ENCODE peak calls at places on chromosomes 11 and 22, in ten cellular contexts. T is IMR-90; F is heart right ventricle; G is iPS DF 6.9; E is stomach; O is left lung; Q is CD8-positive, alpha-beta memory T cell; J is adrenal gland; W is thoracic aorta; H is left ventricle myocardium inferior. B is an unnamed sample. For H3K9me3, the result is how much of the 10 kb centered on the place peaks cover.

GRCh38 chr11:66012371-66012945 is 650 bp downstream of the CST6 start:
- DNase-seq in W (no peak), Q (no peak), H (no peak), J (no peak), G (no peak), E (no peak), F (no peak), O (no peak), T (no peak), B (no peak)

GRCh38 chr11:122180435-122180834 is 64.4 kb upstream of the BLID start:
- DNase-seq in J (no peak), T (peak), E (no peak), F (no peak), G (no peak), W (peak), H (no peak), Q (no peak), O (no peak), B (no peak)

GRCh38 chr11:34926101-34926830 is 9.8 kb downstream of the PDHX start:
- DNase-seq in J (no peak), W (no peak), T (peak), Q (no peak), G (no peak), H (no peak), O (no peak), F (no peak), E (no peak), B (no peak)

GRCh38 chr11:132716037-132716436 is 816.3 kb downstream of the OPCML start:
- DNase-seq in Q (no peak), O (no peak), G (no peak), H (no peak), T (no peak), W (no peak), E (no peak), F (no peak), J (no peak), B (no peak)

GRCh38 chr11:36455658-36456111 is 54.4 kb downstream of the TRAF6 start:
- DNase-seq in O (peak), G (no peak), F (peak), W (peak), Q (no peak), H (peak), T (peak), E (peak), J (peak), B (no peak)

GRCh38 chr11:30432716-30433115 is 109.8 kb downstream of the ARL14EP start:
- DNase-seq in J (no peak), Q (no peak), F (no peak), O (no peak), G (no peak), T (no peak), E (no peak), H (no peak), W (no peak), B (no peak)

GRCh38 chr11:31767066-31767465 is 44.1 kb downstream of the PAX6 start:
- DNase-seq in T (no peak), H (no peak), J (no peak), W (no peak), E (no peak), O (no peak), Q (no peak), G (no peak), F (no peak), B (no peak)

GRCh38 chr22:41687901-41688364 is 734 bp downstream of the SNU13 start:
- DNase-seq in W (no peak), O (peak), Q (no peak), T (peak), F (no peak), G (no peak), E (no peak), J (peak), H (no peak), B (no peak)

GRCh38 chr11:71267807-71268421 is 15.5 kb upstream of the SHANK2 start:
- DNase-seq in H (no peak), G (no peak), J (no peak), O (no peak), F (no peak), Q (no peak), T (no peak), E (peak), W (no peak), B (no peak)

GRCh38 chr22:39170825-39171622 is 18.5 kb upstream of the CBX7 start:
- DNase-seq in G (no peak), Q (peak), J (peak), T (peak), O (peak), W (no peak), H (peak), E (peak), F (peak), B (peak)

GRCh38 chr11:33689506-33689905 is 11.1 kb downstream of the C11orf91 start:
- DNase-seq in O (no peak), W (no peak), T (no peak), E (no peak), F (no peak), H (no peak), Q (no peak), G (no peak), J (no peak), B (no peak)

GRCh38 chr11:129440028-129440630 is 64.5 kb downstream of the BARX2 start:
- DNase-seq in J (no peak), O (no peak), G (no peak), T (no peak), E (no peak), Q (no peak), F (no peak), H (no peak), W (no peak), B (no peak)

GRCh38 chr11:111977141-111978027 is 40.2 kb downstream of the DIXDC1 start:
- DNase-seq in E (peak), H (peak), W (peak), O (peak), G (no peak), F (peak), Q (no peak), T (no peak), J (peak), B (no peak)

GRCh38 chr11:118746988-118747585 is 43.9 kb downstream of the DDX6 start:
- DNase-seq in G (no peak), E (no peak), O (no peak), Q (no peak), F (no peak), T (peak), H (no peak), J (no peak), W (no peak), B (no peak)

GRCh38 chr11:65180877-65181568 is 705 bp upstream of the CAPN1 start:
- DNase-seq in W (no peak), J (peak), G (peak), E (peak), F (peak), H (peak), O (peak), T (peak), Q (peak), B (peak)

GRCh38 chr11:108859510-108859909 is 194.6 kb downstream of the DDX10 start:
- DNase-seq in J (no peak), G (no peak), Q (no peak), W (no peak), T (no peak), H (no peak), O (no peak), F (no peak), E (no peak), B (no peak)

DNA sequence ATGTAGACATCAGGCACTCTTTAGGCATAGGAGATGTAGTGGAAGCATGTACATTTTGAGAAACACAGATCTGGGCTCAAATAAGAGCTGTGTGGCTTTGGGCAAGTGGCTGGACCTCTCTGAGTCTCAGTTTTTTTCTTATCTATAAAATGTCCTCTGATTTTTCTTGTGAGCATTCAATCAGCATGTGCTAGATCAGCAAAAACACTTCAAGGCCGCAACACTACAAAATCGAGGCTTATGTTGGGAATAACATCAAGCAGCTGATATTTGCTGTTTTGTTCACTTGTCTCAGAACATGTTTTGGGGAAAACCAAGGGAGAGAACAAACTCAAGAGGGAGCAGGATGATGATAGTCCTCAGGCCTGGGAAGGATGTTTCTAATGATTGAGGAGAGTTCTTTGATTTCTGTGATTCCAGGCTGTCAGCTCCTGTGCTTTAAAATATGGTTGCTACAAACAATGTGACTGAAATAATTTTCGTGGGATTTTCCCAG is at the start of gene OR4X1:
- DNase-seq in E (no peak), Q (no peak), G (no peak), T (no peak), W (no peak), F (no peak), H (no peak), J (no peak), O (no peak), B (no peak)
- H3K9me3 ChIP-seq in E (under half), Q (under half), G (under half), T (under half), W (under half), F (under half), H (under half), J (under half), O (under half), B (under half)

GRCh38 chr22:48936391-48936790 is 891.3 kb downstream of the BRD1 start:
- DNase-seq in T (no peak), H (no peak), Q (no peak), O (no peak), G (no peak), F (no peak), J (no peak), W (no peak), E (peak), B (no peak)

GRCh38 chr22:48940266-48940987 is 887.2 kb downstream of the BRD1 start:
- DNase-seq in O (no peak), F (no peak), E (peak), H (no peak), T (no peak), Q (no peak), J (no peak), W (no peak), G (no peak), B (no peak)

GRCh38 chr22:48937032-48937639 is 890.5 kb downstream of the BRD1 start:
- DNase-seq in E (peak), J (no peak), O (no peak), F (no peak), W (no peak), Q (no peak), G (no peak), T (no peak), H (no peak), B (no peak)

GRCh38 chr22:48939441-48940265 is 888.0 kb downstream of the BRD1 start:
- DNase-seq in Q (no peak), H (no peak), O (no peak), G (no peak), J (no peak), W (no peak), T (no peak), E (peak), F (no peak), B (no peak)

DNA sequence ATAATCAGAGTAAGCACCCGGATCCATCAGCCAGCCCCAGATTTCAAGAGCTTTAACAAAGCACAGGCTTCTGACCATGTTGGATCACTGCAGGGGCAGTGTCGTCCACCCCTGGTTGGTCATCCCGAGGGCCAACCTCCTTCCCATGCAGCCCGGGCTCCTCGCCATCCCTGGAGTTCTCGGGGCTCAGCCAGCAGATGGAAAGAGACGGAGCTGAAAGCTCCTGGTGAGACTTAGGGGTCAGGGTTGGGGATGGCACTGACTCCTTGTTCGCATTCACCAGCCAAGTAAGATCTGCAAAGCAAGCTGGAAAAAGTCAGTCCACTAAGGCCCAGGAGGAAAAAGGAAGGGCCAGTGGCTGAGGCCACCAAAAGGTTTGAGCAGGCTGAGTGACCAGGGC is 888.9 kb downstream of the BRD1 start:
- DNase-seq in W (no peak), G (no peak), E (peak), H (no peak), J (no peak), O (no peak), Q (no peak), F (no peak), T (no peak), B (no peak)
- H3K9me3 ChIP-seq in W (under half), G (under half), E (under half), H (under half), J (under half), O (under half), Q (under half), F (under half), T (under half), B (under half)

GRCh38 chr11:55572548-55572947 is 620 bp downstream of the OR4C16 start:
- DNase-seq in O (no peak), J (no peak), F (no peak), T (no peak), E (no peak), Q (no peak), G (no peak), W (no peak), H (no peak), B (no peak)
- H3K9me3 ChIP-seq in O (under half), J (under half), F (under half), T (under half), E (under half), Q (under half), G (under half), W (under half), H (under half), B (under half)

GRCh38 chr11:103170865-103171264 is 61.6 kb downstream of the DYNC2H1 start:
- DNase-seq in O (no peak), T (peak), E (no peak), F (no peak), G (no peak), H (no peak), W (no peak), Q (no peak), J (no peak), B (no peak)

DNA sequence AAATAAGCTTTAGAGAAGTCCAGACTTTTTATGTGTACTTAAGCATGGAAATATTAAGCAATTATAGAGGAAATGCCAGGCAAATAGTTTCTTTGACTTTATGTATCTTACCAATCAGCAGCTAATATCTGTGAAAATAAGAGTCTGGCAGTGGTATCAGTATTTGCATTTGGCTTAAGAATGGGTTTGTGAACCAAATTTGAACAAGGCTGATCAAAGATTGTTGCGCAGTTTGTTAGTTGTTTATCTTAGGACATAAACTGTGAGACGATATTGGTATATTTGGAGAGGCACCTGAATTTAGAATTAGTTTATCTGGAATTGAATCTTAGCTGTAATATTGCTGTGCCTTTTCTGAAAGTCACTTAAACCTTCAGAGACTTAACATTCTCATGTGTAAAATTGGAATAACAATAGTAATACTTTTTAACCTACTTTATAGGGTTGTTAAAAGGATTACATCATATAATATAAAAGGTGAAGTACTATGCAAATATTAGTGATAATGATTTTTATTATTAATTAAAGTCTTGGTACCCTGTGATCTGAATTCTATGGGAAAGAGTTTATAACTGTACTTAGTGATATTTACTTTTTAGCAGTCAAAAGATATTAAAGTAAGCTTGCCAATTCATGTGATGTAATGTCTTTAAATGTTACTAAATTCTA is 66.4 kb downstream of the DYNC2H1 start:
- DNase-seq in T (no peak), O (no peak), G (no peak), Q (no peak), J (no peak), E (no peak), F (no peak), W (no peak), H (no peak), B (no peak)
- H3K9me3 ChIP-seq in T (under half), O (under half), G (under half), Q (under half), J (under half), E (under half), F (under half), W (under half), H (under half), B (under half)

DNA sequence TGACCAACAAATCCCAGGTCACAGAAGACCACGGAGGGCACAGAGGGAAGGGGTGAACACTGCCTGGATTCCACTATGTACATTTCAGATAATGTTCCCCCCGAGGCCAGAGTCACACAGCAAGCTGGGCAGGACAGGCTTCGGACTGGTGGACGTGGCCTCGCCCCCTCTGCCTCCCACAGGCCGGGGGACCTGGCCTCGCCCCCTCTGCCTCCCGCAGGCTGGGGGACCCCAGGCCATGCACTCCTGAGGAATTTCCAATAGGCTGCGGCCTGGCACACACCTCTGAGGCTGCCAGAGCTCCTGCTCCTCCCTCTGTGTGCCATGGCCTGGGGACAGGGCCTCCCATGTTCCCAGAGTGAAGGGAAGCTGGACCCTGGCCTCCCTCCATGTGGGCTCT is 1352.8 kb downstream of the BRD1 start:
- DNase-seq in T (no peak), O (no peak), Q (no peak), J (no peak), W (no peak), H (no peak), E (no peak), G (no peak), F (no peak), B (no peak)
- H3K9me3 ChIP-seq in T (under half), O (under half), Q (under half), J (under half), W (under half), H (under half), E (under half), G (under half), F (under half), B (under half)

GRCh38 chr11:134436781-134437180 is 24.7 kb upstream of the B3GAT1 start:
- DNase-seq in H (no peak), W (no peak), J (no peak), G (no peak), F (no peak), T (no peak), Q (no peak), O (no peak), E (no peak), B (no peak)
- H3K9me3 ChIP-seq in H (under half), W (under half), J (under half), G (under half), F (under half), T (under half), Q (under half), O (under half), E (under half), B (under half)

GRCh38 chr11:28140689-28141455 is 32.7 kb downstream of the METTL15 start:
- DNase-seq in J (no peak), O (no peak), G (no peak), T (no peak), Q (no peak), F (no peak), E (no peak), H (no peak), W (no peak), B (no peak)
- H3K9me3 ChIP-seq in J (under half), O (under half), G (under half), T (under half), Q (under half), F (under half), E (under half), H (under half), W (under half), B (under half)

GRCh38 chr22:48689206-48689605 is 1138.5 kb downstream of the BRD1 start:
- DNase-seq in W (no peak), H (no peak), G (no peak), O (no peak), T (no peak), F (no peak), Q (no peak), J (no peak), E (no peak), B (no peak)
- H3K9me3 ChIP-seq in W (under half), H (under half), G (under half), O (under half), T (half or more), F (under half), Q (under half), J (under half), E (under half), B (under half)

GRCh38 chr11:18769802-18770456 is 21.7 kb downstream of the PTPN5 start:
- DNase-seq in H (no peak), W (no peak), T (no peak), E (no peak), O (no peak), G (no peak), Q (no peak), J (no peak), F (no peak), B (no peak)

GRCh38 chr11:18766015-18766414 is 25.6 kb downstream of the PTPN5 start:
- DNase-seq in Q (no peak), F (no peak), W (no peak), T (no peak), G (no peak), E (no peak), H (no peak), O (no peak), J (no peak), B (no peak)

GRCh38 chr11:18770479-18771125 is 21.0 kb downstream of the PTPN5 start:
- DNase-seq in O (no peak), J (no peak), W (no peak), T (no peak), E (no peak), G (no peak), Q (no peak), F (no peak), H (no peak), B (no peak)

GRCh38 chr11:18765554-18765953 is 26.0 kb downstream of the PTPN5 start:
- DNase-seq in O (no peak), F (no peak), W (no peak), E (no peak), Q (no peak), H (no peak), T (peak), J (no peak), G (no peak), B (no peak)

GRCh38 chr11:18768472-18768901 is 23.1 kb downstream of the PTPN5 start:
- DNase-seq in E (no peak), O (peak), W (no peak), Q (no peak), F (no peak), J (no peak), T (no peak), G (no peak), H (no peak), B (no peak)
- H3K9me3 ChIP-seq in E (under half), O (under half), W (under half), Q (under half), F (under half), J (under half), T (under half), G (under half), H (under half), B (under half)